ENCODE peak calls at places on chromosomes 16 and 17, in nine cellular contexts. O is effector CD4-positive, alpha-beta T cell; G is upper lobe of right lung; P is T-helper 17 cell; E is hippocampal formation; W is brain microvascular endothelial cell; V is kidney tubule cell; S is psoas muscle; Q is renal cortical epithelial cell. D is an unnamed sample.

GRCh38 chr16:11245988-11246387 is 10.0 kb downstream of the SOCS1 start:
- DNase-seq in W (no peak), O (no peak), P (no peak), Q (no peak), V (no peak), S (no peak), G (no peak), E (no peak), D (no peak)

GRCh38 chr17:4509402-4509801 is 10.7 kb downstream of the SPNS2 start:
- DNase-seq in O (no peak), Q (no peak), W (no peak), E (no peak), V (no peak), P (no peak), S (no peak), G (peak; percentile 80), D (no peak)

GRCh38 chr17:15892679-15893332 is 52.1 kb upstream of the ADORA2B start:
- DNase-seq in V (peak; percentile 25), G (no peak), E (no peak), W (peak; percentile 64), S (no peak), Q (peak; percentile 33), O (no peak), P (no peak), D (no peak)

GRCh38 chr16:84754353-84754856 is 54.6 kb downstream of the USP10 start:
- DNase-seq in V (peak; percentile 87), W (peak; percentile 95), O (peak; percentile 63), G (no peak), E (peak; percentile 42), Q (peak; percentile 87), P (peak; percentile 20), S (no peak), D (peak; percentile 46)

GRCh38 chr16:27786221-27786848 is 236.4 kb downstream of the KATNIP start:
- DNase-seq in V (no peak), E (no peak), P (no peak), O (no peak), Q (no peak), W (no peak), S (no peak), G (no peak), D (no peak)

GRCh38 chr17:77844681-77845080 is 113.8 kb upstream of the TNRC6C start:
- DNase-seq in Q (no peak), V (no peak), W (no peak), G (peak; percentile 58), S (no peak), P (no peak), O (no peak), E (no peak), D (peak; percentile 19)

GRCh38 chr17:17060930-17061329 is 18.7 kb downstream of the MPRIP start:
- DNase-seq in E (no peak), O (no peak), P (no peak), G (peak; percentile 37), W (no peak), V (no peak), S (no peak), Q (no peak), D (peak; percentile 10)

GRCh38 chr16:57799619-57800212 is 2.6 kb downstream of the KIFC3 start:
- DNase-seq in G (no peak), E (no peak), W (no peak), P (no peak), O (no peak), V (peak; percentile 24), Q (no peak), S (no peak), D (no peak)

GRCh38 chr17:81539961-81540675 is 11.9 kb downstream of the FSCN2 start:
- DNase-seq in O (no peak), Q (no peak), V (no peak), P (no peak), E (no peak), W (no peak), G (no peak), S (no peak), D (no peak)

GRCh38 chr16:27441998-27442397 is 40.0 kb downstream of the IL21R start:
- DNase-seq in E (no peak), S (no peak), P (no peak), Q (no peak), G (peak; percentile 3), O (no peak), V (no peak), W (no peak), D (no peak)

GRCh38 chr16:25257504-25257955 is at the start of gene ZKSCAN2:
- DNase-seq in O (peak; percentile 63), S (peak; percentile 94), G (peak; percentile 96), W (peak; percentile 75), Q (peak; percentile 64), P (peak; percentile 73), V (peak; percentile 92), E (peak; percentile 85), D (peak; percentile 95)

GRCh38 chr16:17026600-17027242 is 444.0 kb downstream of the XYLT1 start:
- DNase-seq in V (no peak), P (no peak), E (no peak), W (no peak), S (no peak), Q (no peak), O (no peak), G (no peak), D (no peak)

GRCh38 chr17:74949455-74950115 is 13.9 kb downstream of the OTOP3 start:
- DNase-seq in S (no peak), G (no peak), P (no peak), E (no peak), W (no peak), V (no peak), O (no peak), Q (no peak), D (no peak)

GRCh38 chr17:1720856-1721386 is 3.6 kb upstream of the WDR81 start:
- DNase-seq in V (peak; percentile 65), G (peak; percentile 79), E (peak; percentile 16), P (peak; percentile 46), Q (peak; percentile 54), W (peak; percentile 33), O (peak; percentile 64), S (no peak), D (peak; percentile 78)

GRCh38 chr17:13759936-13760335 is 158.2 kb upstream of the HS3ST3A1 start:
- DNase-seq in W (no peak), Q (no peak), G (no peak), E (no peak), P (no peak), O (no peak), V (no peak), S (no peak), D (no peak)

GRCh38 chr16:27515874-27516353 is 33.8 kb downstream of the GTF3C1 start:
- DNase-seq in Q (peak; percentile 11), V (peak; percentile 28), P (no peak), O (no peak), E (no peak), S (no peak), G (no peak), W (peak; percentile 19), D (no peak)

GRCh38 chr17:58666858-58667267 is 25.0 kb downstream of the TEX14 start:
- DNase-seq in V (peak; percentile 25), Q (peak; percentile 27), W (no peak), E (peak; percentile 17), P (no peak), S (peak; percentile 25), O (no peak), G (peak; percentile 86), D (peak; percentile 82)

GRCh38 chr17:67164298-67164697 is 80.7 kb downstream of the HELZ start:
- DNase-seq in E (no peak), Q (no peak), S (no peak), P (no peak), V (no peak), W (no peak), G (no peak), O (no peak), D (no peak)

GRCh38 chr16:12271006-12271405 is 294.5 kb downstream of the SNX29 start:
- DNase-seq in O (no peak), E (peak; percentile 32), S (no peak), V (peak; percentile 24), Q (peak; percentile 30), P (no peak), W (no peak), G (no peak), D (no peak)

GRCh38 chr17:45020354-45021138 is 30.9 kb downstream of the DCAKD start:
- DNase-seq in G (no peak), O (no peak), W (peak; percentile 15), E (no peak), V (peak; percentile 51), Q (peak; percentile 50), S (peak; percentile 35), P (no peak), D (no peak)

GRCh38 chr17:38601539-38602351 is 4.0 kb downstream of the SRCIN1 start:
- DNase-seq in V (peak; percentile 10), S (no peak), P (no peak), W (no peak), Q (no peak), G (no peak), E (no peak), O (no peak), D (no peak)

GRCh38 chr16:53154513-53154912 is 99.7 kb downstream of the CHD9 start:
- DNase-seq in S (no peak), V (no peak), E (no peak), W (peak; percentile 8), O (no peak), Q (no peak), P (no peak), G (no peak), D (no peak)

GRCh38 chr16:57544129-57544653 is 1.7 kb downstream of the ADGRG5 start:
- DNase-seq in Q (peak; percentile 21), G (peak; percentile 52), E (peak; percentile 30), W (no peak), V (no peak), S (no peak), O (no peak), P (no peak), D (no peak)

GRCh38 chr17:66549312-66549705 is 246.9 kb downstream of the PRKCA start:
- DNase-seq in E (no peak), P (no peak), Q (peak; percentile 67), V (peak; percentile 67), G (no peak), W (peak; percentile 49), S (no peak), O (no peak), D (no peak)

GRCh38 chr17:62741290-62741689 is 66.8 kb downstream of the MARCHF10 start:
- DNase-seq in V (no peak), Q (no peak), O (no peak), E (no peak), P (no peak), W (no peak), S (no peak), G (no peak), D (no peak)

GRCh38 chr17:62689441-62690167 is 62.1 kb downstream of the MRC2 start:
- DNase-seq in V (no peak), G (no peak), O (no peak), W (no peak), S (no peak), E (no peak), P (no peak), Q (no peak), D (no peak)

GRCh38 chr17:27265333-27265732 is 28.6 kb upstream of the WSB1 start:
- DNase-seq in W (no peak), E (no peak), Q (peak; percentile 50), P (no peak), V (peak; percentile 5), S (no peak), O (no peak), G (no peak), D (no peak)

D was measured in heart left ventricle.